ENCODE peak calls at places on chromosomes 2 and 18, in five cellular contexts. X, I, Y, Z and H are unnamed samples.

GRCh38 chr2:174704061-174704460 is 60.2 kb downstream of the CHRNA1 start:
- DNase-seq in X (no peak), I (no peak), Y (no peak), Z (no peak), H (no peak)

GRCh38 chr18:60198063-60198462 is 174.5 kb downstream of the MC4R start:
- DNase-seq in X (no peak), I (no peak), Y (no peak), Z (no peak), H (no peak)

GRCh38 chr2:199484927-199485326 is 27.2 kb upstream of the SATB2 start:
- DNase-seq in X (no peak), I (no peak), Y (no peak), Z (no peak), H (no peak)

GRCh38 chr2:40220177-40220925 is 231.5 kb downstream of the SLC8A1 start:
- DNase-seq in X (no peak), I (peak), Y (no peak), Z (no peak), H (no peak)

GRCh38 chr2:164061129-164061746 is 325.4 kb upstream of the FIGN start:
- DNase-seq in X (peak), I (no peak), Y (no peak), Z (peak), H (peak)

GRCh38 chr2:119681196-119681867 is 2.3 kb downstream of the TMEM177 start:
- DNase-seq in X (no peak), I (no peak), Y (peak), Z (no peak), H (no peak)

GRCh38 chr18:63882333-63883141 is 5.0 kb upstream of the SERPINB2 start:
- DNase-seq in X (peak), I (no peak), Y (no peak), Z (no peak), H (peak)

GRCh38 chr2:133941666-133942065 is 312.2 kb upstream of the MGAT5 start:
- DNase-seq in X (no peak), I (no peak), Y (no peak), Z (peak), H (no peak)

GRCh38 chr2:100921685-100922161 is 80.4 kb upstream of the RPL31 start:
- DNase-seq in X (no peak), I (no peak), Y (no peak), Z (no peak), H (no peak)

GRCh38 chr2:162430323-162430722 is 86.4 kb downstream of the GCA start:
- DNase-seq in X (no peak), I (no peak), Y (no peak), Z (peak), H (no peak)

GRCh38 chr2:112541315-112542122 is 746 bp upstream of the POLR1B start:
- DNase-seq in X (peak), I (peak), Y (peak), Z (peak), H (peak)

GRCh38 chr18:40810371-40810770 is 1144.7 kb upstream of the PIK3C3 start:
- DNase-seq in X (no peak), I (no peak), Y (no peak), Z (no peak), H (no peak)

GRCh38 chr18:7164610-7165009 is 47.0 kb upstream of the LAMA1 start:
- DNase-seq in X (peak), I (no peak), Y (no peak), Z (peak), H (no peak)

GRCh38 chr2:120958623-120959366 is 223.1 kb downstream of the GLI2 start:
- DNase-seq in X (no peak), I (no peak), Y (no peak), Z (no peak), H (no peak)

GRCh38 chr2:197200056-197200455 is 110.5 kb downstream of the ANKRD44 start:
- DNase-seq in X (no peak), I (no peak), Y (no peak), Z (no peak), H (no peak)

GRCh38 chr2:71884303-71885042 is 263.2 kb downstream of the CYP26B1 start:
- DNase-seq in X (no peak), I (no peak), Y (no peak), Z (peak), H (no peak)

GRCh38 chr2:200968162-200968561 is 4.7 kb upstream of the ORC2 start:
- DNase-seq in X (no peak), I (no peak), Y (no peak), Z (no peak), H (no peak)

GRCh38 chr18:76126327-76126726 is 368.7 kb downstream of the ZNF516 start:
- DNase-seq in X (no peak), I (no peak), Y (no peak), Z (no peak), H (no peak)

GRCh38 chr18:48751727-48752468 is 198.9 kb downstream of the SMAD7 start:
- DNase-seq in X (peak), I (no peak), Y (no peak), Z (no peak), H (no peak)

GRCh38 chr2:237198144-237198900 is 112.6 kb downstream of the COPS8 start:
- DNase-seq in X (no peak), I (no peak), Y (no peak), Z (no peak), H (no peak)

GRCh38 chr2:120910069-120910468 is 174.4 kb downstream of the GLI2 start:
- DNase-seq in X (no peak), I (no peak), Y (no peak), Z (no peak), H (no peak)

GRCh38 chr2:12194936-12195335 is 448.5 kb downstream of the LPIN1 start:
- DNase-seq in X (no peak), I (no peak), Y (no peak), Z (no peak), H (no peak)

GRCh38 chr2:209637293-209637692 is 134.3 kb upstream of the UNC80 start:
- DNase-seq in X (no peak), I (no peak), Y (no peak), Z (no peak), H (no peak)
- TF ChIP-seq POLR2A in X (no peak), I (no peak), Y (no peak), Z (no peak), H (no peak)

GRCh38 chr2:97663626-97663961 is 250 bp downstream of the ACTR1B start:
- DNase-seq in X (no peak), I (no peak), Y (no peak), Z (no peak), H (no peak)

GRCh38 chr2:97662386-97662894 is 1.4 kb downstream of the ACTR1B start:
- DNase-seq in X (no peak), I (no peak), Y (peak), Z (no peak), H (no peak)

GRCh38 chr2:97663962-97664635 is at the start of gene ACTR1B:
- DNase-seq in X (peak), I (peak), Y (peak), Z (peak), H (peak)

GRCh38 chr2:97661927-97662326 is 1.9 kb downstream of the ACTR1B start:
- DNase-seq in X (no peak), I (no peak), Y (peak), Z (no peak), H (no peak)

DNA sequence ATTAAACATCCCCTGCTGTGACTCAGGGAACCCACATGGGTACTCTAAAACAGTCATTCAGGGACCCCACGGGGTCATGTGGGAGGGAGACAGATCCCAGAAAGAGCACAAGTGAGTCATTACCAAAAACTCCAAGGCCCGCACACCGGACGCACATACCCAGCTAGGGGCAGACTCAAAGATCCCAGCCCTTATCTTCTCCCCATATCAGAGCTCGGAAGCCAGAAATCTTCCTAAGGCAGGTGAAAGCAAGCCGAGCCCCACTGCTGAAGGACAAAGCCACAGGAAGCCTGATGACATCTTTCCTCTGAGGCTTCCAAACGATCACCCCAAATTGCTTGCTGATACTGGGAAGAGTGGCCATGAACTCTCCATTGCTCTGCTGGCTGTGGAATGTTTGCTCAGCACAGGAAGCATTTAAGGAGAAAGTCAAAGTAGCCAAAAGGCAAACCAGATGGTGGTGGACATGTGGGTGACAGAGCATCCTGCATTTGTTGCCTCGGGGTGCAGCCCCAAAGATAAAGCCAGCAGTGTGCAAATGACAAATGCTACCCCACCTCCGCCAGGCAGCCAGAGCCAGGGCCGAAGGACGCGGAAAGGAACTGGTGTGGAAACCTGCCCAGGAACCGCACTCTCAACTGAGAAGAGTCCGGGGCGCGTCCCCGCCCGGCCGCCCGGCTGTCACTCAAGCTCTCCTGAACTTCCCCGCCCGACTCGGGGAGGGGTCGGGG is 784 bp downstream of the ACTR1B start:
- DNase-seq in X (peak), I (peak), Y (peak), Z (peak), H (peak)
- TF ChIP-seq POLR2A in X (no peak), I (peak), Y (peak), Z (peak), H (peak)

DNA sequence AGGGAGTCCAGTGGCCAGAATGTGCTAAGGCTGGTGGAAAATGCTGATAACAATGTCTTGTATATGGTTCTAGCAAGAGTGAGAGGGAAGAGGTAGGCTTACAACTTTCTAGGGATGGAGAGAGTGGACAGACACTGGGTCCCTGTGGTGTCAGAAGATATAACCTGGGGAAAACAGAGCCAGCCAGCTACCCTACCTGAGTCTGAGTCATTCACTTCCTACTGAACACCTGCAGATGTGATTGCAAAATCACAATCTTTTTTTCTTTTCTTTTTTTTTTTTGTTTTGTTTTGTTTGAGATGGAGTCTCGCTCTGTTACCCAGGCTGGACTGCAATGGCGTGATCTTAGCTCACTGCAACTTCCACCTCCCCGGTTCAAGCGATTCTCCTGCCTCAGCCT is 7.3 kb downstream of the TET3 start:
- DNase-seq in X (no peak), I (no peak), Y (no peak), Z (no peak), H (no peak)
- TF ChIP-seq POLR2A in X (no peak), I (no peak), Y (no peak), Z (no peak), H (no peak)

DNA sequence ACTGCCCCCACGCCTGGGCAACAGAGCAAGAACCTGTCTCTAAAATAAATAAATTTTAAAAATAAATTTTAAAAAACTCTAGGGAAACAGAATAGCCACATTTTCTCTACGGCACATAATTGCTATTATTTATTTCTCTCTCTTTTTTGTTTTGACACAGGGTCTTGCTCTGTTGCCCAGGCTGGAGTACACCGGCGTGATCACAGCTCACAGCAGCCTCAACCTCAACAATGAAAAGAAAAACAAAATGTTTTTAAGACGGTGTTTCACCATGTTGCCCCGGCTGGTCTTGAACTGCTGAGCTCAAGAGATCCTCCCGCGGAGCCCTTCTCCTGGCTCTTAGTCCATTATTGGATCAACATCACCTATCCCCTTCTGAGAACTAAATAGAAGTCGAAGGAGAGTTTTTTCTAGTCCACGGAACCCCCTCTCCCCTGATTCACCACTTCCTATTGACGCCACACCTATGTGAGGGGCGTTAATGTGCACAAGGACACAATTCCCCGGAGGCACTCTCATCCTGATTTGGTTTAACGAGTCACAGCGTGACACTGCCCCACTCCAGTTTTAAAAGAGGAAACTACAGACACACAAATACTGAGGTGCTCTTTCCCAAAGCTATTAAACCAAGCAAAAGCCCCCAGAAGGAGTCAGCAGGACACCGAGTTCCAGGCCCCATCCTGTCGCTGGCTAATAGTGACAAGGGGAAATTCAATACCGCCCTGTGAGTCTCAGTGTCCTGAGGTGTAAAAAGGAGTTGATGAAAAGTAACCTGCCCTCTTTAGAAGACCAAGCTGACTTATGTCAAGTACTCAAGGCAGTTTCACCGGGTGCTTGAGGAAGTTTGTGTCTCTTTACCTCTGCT is 1.1 kb downstream of the NPC1 start:
- DNase-seq in X (peak), I (no peak), Y (no peak), Z (peak), H (no peak)
- TF ChIP-seq POLR2A in X (no peak), I (no peak), Y (no peak), Z (peak), H (no peak)

DNA sequence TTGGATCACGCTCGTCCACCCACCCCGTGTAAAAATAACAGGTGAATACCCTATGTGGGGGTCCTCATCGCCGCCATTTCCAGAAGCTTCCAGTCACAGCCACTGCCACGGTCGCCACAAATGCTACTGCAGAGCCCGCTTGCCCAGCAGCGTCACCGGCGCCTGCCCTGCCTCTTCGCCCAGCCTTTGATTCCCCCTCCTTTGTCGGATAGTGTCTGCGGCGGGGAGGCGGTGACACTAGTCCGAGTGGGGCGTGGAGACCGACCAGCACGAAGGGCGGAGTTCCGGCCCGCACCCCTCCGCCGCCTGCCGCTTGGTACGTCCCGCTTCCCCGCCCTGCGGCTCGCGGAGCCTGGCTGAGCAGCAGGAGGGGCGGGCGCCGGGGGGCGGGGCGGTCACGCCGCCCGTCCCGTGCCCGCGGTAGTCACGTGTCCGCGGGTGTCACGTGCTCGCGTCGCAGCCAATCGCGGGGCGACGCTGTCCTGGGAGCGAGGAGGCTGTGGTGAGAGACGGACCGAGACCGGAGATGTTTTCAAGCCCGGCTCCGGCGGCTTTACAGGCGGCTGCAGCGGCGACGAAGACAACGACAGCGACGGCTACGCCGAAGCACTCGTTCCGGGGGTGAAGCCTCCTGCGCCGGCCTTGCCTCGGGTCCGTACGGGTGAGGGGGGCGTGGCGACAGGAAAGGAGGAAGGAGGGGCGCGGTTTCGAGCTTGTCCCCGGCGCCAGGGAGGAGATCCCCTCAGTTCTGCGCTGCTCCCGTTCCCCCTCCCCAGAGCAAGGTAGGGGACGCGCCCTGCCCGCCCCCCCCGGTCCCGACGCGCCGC is at the start of gene ANKRD12:
- DNase-seq in X (peak), I (peak), Y (peak), Z (peak), H (peak)
- TF ChIP-seq POLR2A in X (peak), I (peak), Y (peak), Z (peak), H (peak)

GRCh38 chr2:202311823-202312388 is 46.3 kb downstream of the NOP58 start:
- DNase-seq in X (no peak), I (no peak), Y (no peak), Z (no peak), H (no peak)

GRCh38 chr2:202307690-202308089 is 42.1 kb downstream of the NOP58 start:
- DNase-seq in X (no peak), I (no peak), Y (no peak), Z (no peak), H (no peak)

GRCh38 chr2:202306034-202306433 is 40.5 kb downstream of the NOP58 start:
- DNase-seq in X (no peak), I (no peak), Y (no peak), Z (no peak), H (no peak)
- TF ChIP-seq POLR2A in X (no peak), I (no peak), Y (no peak), Z (no peak), H (no peak)

GRCh38 chr2:28621172-28622100 is 125.6 kb downstream of the PLB1 start:
- DNase-seq in X (peak), I (peak), Y (peak), Z (peak), H (peak)
- TF ChIP-seq POLR2A in X (no peak), I (peak), Y (no peak), Z (no peak), H (no peak)